ENCODE peak calls at places on chromosomes 3 and 15, in eight cellular contexts. R, Y, X, M, C, O, V and F are unnamed samples.

GRCh38 chr3:152961323-152961722 is 126.4 kb downstream of the P2RY1 start:
- DNase-seq in Y (peak; percentile 40), R (peak; percentile 46), X (peak; percentile 52), V (peak; percentile 52), M (peak; percentile 8), C (peak; percentile 57), O (peak; percentile 34), F (no peak)

GRCh38 chr3:6809349-6809748 is 51.6 kb upstream of the GRM7 start:
- DNase-seq in Y (no peak), X (no peak), O (no peak), V (no peak), C (no peak), R (no peak), M (no peak), F (no peak)

GRCh38 chr3:168049366-168049974 is 46.3 kb downstream of the GOLIM4 start:
- DNase-seq in O (peak; percentile 26), R (peak; percentile 87), V (peak; percentile 89), M (no peak), X (no peak), Y (no peak), C (no peak), F (no peak)

GRCh38 chr3:171825222-171825828 is 15.0 kb upstream of the PLD1 start:
- DNase-seq in M (no peak), V (peak; percentile 96), C (peak; percentile 6), O (peak; percentile 85), R (peak; percentile 88), Y (no peak), X (peak; percentile 56), F (no peak)

GRCh38 chr15:44735482-44736260 is 657 bp upstream of the TRIM69 start:
- DNase-seq in V (peak; percentile 17), Y (no peak), O (no peak), M (peak; percentile 14), X (no peak), R (peak; percentile 49), C (peak; percentile 12), F (no peak)

GRCh38 chr3:156509209-156510174 is 45.4 kb downstream of the SSR3 start:
- DNase-seq in Y (peak; percentile 58), V (peak; percentile 76), M (peak; percentile 63), O (peak; percentile 44), X (peak; percentile 80), R (peak; percentile 73), C (peak; percentile 85), F (peak; percentile 58)

GRCh38 chr3:2921903-2922302 is 188.3 kb downstream of the IL5RA start:
- DNase-seq in O (no peak), X (no peak), M (peak; percentile 66), Y (no peak), V (peak; percentile 18), C (peak; percentile 38), R (peak; percentile 5), F (no peak)

GRCh38 chr3:176776622-176777021 is 420.7 kb downstream of the TBL1XR1 start:
- DNase-seq in Y (no peak), V (no peak), R (no peak), C (no peak), O (no peak), M (no peak), X (no peak), F (no peak)

GRCh38 chr3:100802126-100802525 is 92.8 kb downstream of the TFG start:
- DNase-seq in V (peak; percentile 36), X (no peak), O (no peak), Y (no peak), C (no peak), R (no peak), M (no peak), F (peak; percentile 58)

GRCh38 chr15:57538822-57539221 is 52.9 kb upstream of the MYZAP start:
- DNase-seq in C (no peak), X (no peak), R (no peak), O (no peak), V (no peak), M (no peak), Y (no peak), F (no peak)

GRCh38 chr15:83170474-83171165 is 37.0 kb downstream of the HDGFL3 start:
- DNase-seq in O (peak; percentile 34), M (no peak), X (no peak), V (peak; percentile 54), Y (no peak), R (peak; percentile 33), C (no peak), F (no peak)

GRCh38 chr15:62940755-62941361 is 101.7 kb upstream of the TPM1 start:
- DNase-seq in Y (no peak), V (peak; percentile 96), O (peak; percentile 95), M (peak; percentile 44), C (no peak), R (peak; percentile 98), X (peak; percentile 25), F (peak; percentile 74)

GRCh38 chr3:179853176-179853575 is 183.6 kb downstream of the PEX5L start:
- DNase-seq in O (no peak), C (no peak), M (no peak), X (no peak), R (peak; percentile 44), V (peak; percentile 83), Y (no peak), F (no peak)

GRCh38 chr3:123522666-123523412 is 62.0 kb downstream of the HACD2 start:
- DNase-seq in Y (no peak), M (no peak), X (peak; percentile 10), R (no peak), O (no peak), V (no peak), C (no peak), F (no peak)

GRCh38 chr3:188948658-188949400 is 222.9 kb upstream of the TPRG1 start:
- DNase-seq in X (peak; percentile 89), O (peak; percentile 88), Y (no peak), R (peak; percentile 95), V (peak; percentile 99), C (no peak), M (no peak), F (peak; percentile 84)

GRCh38 chr3:179148446-179149238 is 485 bp downstream of the PIK3CA start:
- DNase-seq in Y (peak; percentile 36), C (peak; percentile 71), M (peak; percentile 71), R (peak; percentile 77), V (peak; percentile 37), O (peak; percentile 62), X (peak; percentile 71), F (peak; percentile 46)

GRCh38 chr15:77228831-77229230 is 157.9 kb upstream of the TSPAN3 start:
- DNase-seq in C (no peak), R (no peak), V (no peak), X (no peak), O (no peak), M (no peak), Y (peak; percentile 5), F (no peak)

GRCh38 chr15:38547255-38547997 is 17.2 kb downstream of the RASGRP1 start:
- DNase-seq in X (no peak), R (peak; percentile 87), M (no peak), C (no peak), V (peak; percentile 51), Y (no peak), O (no peak), F (no peak)

GRCh38 chr15:70474367-70474681 is 289.0 kb downstream of the UACA start:
- DNase-seq in V (no peak), Y (no peak), O (no peak), X (peak; percentile 81), C (no peak), R (no peak), M (no peak), F (no peak)

GRCh38 chr3:89472101-89472500 is 364.7 kb downstream of the EPHA3 start:
- DNase-seq in M (no peak), O (no peak), R (no peak), V (no peak), C (no peak), X (no peak), Y (no peak), F (no peak)

GRCh38 chr3:123344941-123345594 is 103.8 kb downstream of the ADCY5 start:
- DNase-seq in R (no peak), V (no peak), O (no peak), C (peak; percentile 27), M (no peak), X (no peak), Y (no peak), F (no peak)

GRCh38 chr15:73951591-73951990 is 25.3 kb downstream of the LOXL1 start:
- DNase-seq in R (no peak), C (peak; percentile 5), M (peak; percentile 54), V (no peak), O (no peak), X (no peak), Y (no peak), F (no peak)

GRCh38 chr15:78810377-78811123 is 714 bp downstream of the ADAMTS7 start:
- DNase-seq in O (peak; percentile 32), Y (peak; percentile 36), R (peak; percentile 59), M (peak; percentile 85), V (peak; percentile 57), C (peak; percentile 63), X (peak; percentile 45), F (peak; percentile 39)

GRCh38 chr3:5188419-5189405 is 1.2 kb downstream of the EDEM1 start:
- DNase-seq in R (peak; percentile 64), O (peak; percentile 48), X (peak; percentile 55), Y (peak; percentile 51), M (peak; percentile 41), V (peak; percentile 35), C (peak; percentile 49), F (peak; percentile 30)
- H2AFZ ChIP-seq in R (peak overlapping the region; percentile 79), O (peak overlapping the region; percentile 58), X (peak overlapping the region; percentile 24), Y (peak overlapping the region; percentile 79), M (peak overlapping the region; percentile 38), V (peak overlapping the region; percentile 9), C (peak overlapping the region; percentile 84), F (no peak overlapping the region)

DNA sequence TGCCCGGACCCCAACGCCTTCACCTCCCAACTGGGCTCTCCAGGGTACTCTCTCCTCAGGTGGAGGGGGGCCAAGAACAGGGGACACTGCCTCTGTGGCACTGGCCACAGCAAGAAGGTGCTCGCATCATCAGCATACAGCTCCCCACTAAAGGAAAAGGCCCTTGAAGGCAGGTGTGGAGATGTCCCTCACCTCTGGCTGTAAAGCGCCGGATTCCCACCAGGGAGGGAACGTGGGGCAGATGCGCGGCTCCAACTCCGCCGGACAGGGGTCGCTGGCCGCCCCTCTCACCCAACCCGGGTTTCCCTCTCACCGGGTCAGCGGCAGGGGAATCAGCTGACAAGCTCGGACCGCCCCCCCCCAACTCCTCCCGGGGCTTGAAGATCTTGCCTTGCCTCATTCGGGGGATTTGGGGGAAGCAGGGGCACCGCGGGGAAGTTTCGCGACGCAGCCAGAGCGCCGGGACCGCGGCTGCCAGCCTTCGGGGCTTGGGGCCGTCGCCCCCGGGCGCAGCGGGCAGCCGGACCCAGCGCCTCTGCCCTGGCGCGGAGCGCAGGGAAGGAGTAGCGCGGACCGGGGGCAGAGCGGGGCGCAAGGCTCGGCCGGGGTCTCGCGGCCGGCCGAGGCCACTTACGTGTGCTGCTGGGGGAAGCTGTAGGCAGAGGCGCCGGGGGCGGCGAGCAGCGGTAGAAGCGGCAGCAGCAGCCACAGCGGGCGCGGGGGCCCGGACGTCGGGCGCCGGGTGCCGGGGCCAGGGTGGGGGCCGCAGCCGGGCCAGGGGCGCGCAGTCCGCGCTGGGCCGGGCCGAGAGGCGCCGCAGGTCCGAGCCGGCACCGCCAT is 630 bp downstream of the CACNA2D2 start:
- DNase-seq in R (peak; percentile 9), O (no peak), M (peak; percentile 82), X (no peak), C (peak; percentile 70), Y (no peak), V (no peak), F (no peak)
- H3K4me3 ChIP-seq in R (peak overlapping the region; percentile 40), O (no peak overlapping the region), M (no peak overlapping the region), X (no peak overlapping the region), C (peak overlapping the region; percentile 78), Y (peak overlapping the region; percentile 18), V (no peak overlapping the region), F (no peak overlapping the region)

GRCh38 chr3:144496116-144496835 is 524.7 kb downstream of the DIPK2A start:
- DNase-seq in X (peak; percentile 58), M (no peak), C (no peak), O (no peak), Y (no peak), R (peak; percentile 42), V (peak; percentile 6), F (no peak)
- H2AFZ ChIP-seq in X (no peak overlapping the region), M (no peak overlapping the region), C (peak overlapping the region; percentile 60), O (no peak overlapping the region), Y (no peak overlapping the region), R (no peak overlapping the region), V (no peak overlapping the region), F (peak overlapping the region; percentile 70)

GRCh38 chr15:72375846-72376581 is at the start of gene HEXA:
- DNase-seq in R (peak; percentile 95), O (peak; percentile 84), X (peak; percentile 93), V (peak; percentile 97), Y (peak; percentile 99), C (peak; percentile 99), M (peak; percentile 99), F (peak; percentile 78)
- H3K4me3 ChIP-seq in R (peak within 1 kb of the TSS; percentile 96), O (peak within 1 kb of the TSS; percentile 69), X (peak within 1 kb of the TSS; percentile 84), V (peak within 1 kb of the TSS; percentile 64), Y (peak within 1 kb of the TSS; percentile 79), C (peak within 1 kb of the TSS; percentile 96), M (peak within 1 kb of the TSS; percentile 81), F (peak within 1 kb of the TSS; percentile 84)